ENCODE peak calls at places on chromosomes 16 and 17, in four cellular contexts. One of them, this sample, is unnamed.

GRCh38 chr17:39841202-39841601 is 22.9 kb downstream of the IKZF3 start:
- DNase-seq in GM23248: no peak
- DNase-seq in trophoblast cell: no peak
- DNase-seq in Karpas-422: no peak
- DNase-seq in this sample: no peak

GRCh38 chr17:38508570-38508950 is 80.3 kb downstream of the ARHGAP23 start:
- DNase-seq in GM23248: no peak
- DNase-seq in trophoblast cell: no peak
- DNase-seq in Karpas-422: no peak
- DNase-seq in this sample: no peak

GRCh38 chr16:85733839-85734170 is 17.1 kb downstream of the C16orf74 start:
- DNase-seq in GM23248: no peak
- DNase-seq in trophoblast cell: peak; percentile 39
- DNase-seq in Karpas-422: no peak
- DNase-seq in this sample: no peak

GRCh38 chr17:4209611-4210010 is 54.2 kb downstream of the ANKFY1 start:
- DNase-seq in GM23248: no peak
- DNase-seq in trophoblast cell: no peak
- DNase-seq in Karpas-422: no peak
- DNase-seq in this sample: no peak

GRCh38 chr16:77298638-77299360 is 99.6 kb downstream of the SYCE1L start:
- DNase-seq in GM23248: peak; percentile 98
- DNase-seq in trophoblast cell: peak; percentile 97
- DNase-seq in Karpas-422: no peak
- DNase-seq in this sample: peak; percentile 97

GRCh38 chr17:73476890-73477350 is 165.1 kb upstream of the CDC42EP4 start:
- DNase-seq in GM23248: no peak
- DNase-seq in trophoblast cell: no peak
- DNase-seq in Karpas-422: no peak
- DNase-seq in this sample: no peak

GRCh38 chr16:3761375-3762079 is 44.2 kb upstream of the TRAP1 start:
- DNase-seq in GM23248: no peak
- DNase-seq in trophoblast cell: no peak
- DNase-seq in Karpas-422: no peak
- DNase-seq in this sample: no peak

GRCh38 chr17:17440938-17441730 is 35.7 kb upstream of the MED9 start:
- DNase-seq in GM23248: no peak
- DNase-seq in trophoblast cell: no peak
- DNase-seq in Karpas-422: peak; percentile 23
- DNase-seq in this sample: no peak

GRCh38 chr17:19414396-19415280 is 3.6 kb downstream of the RNF112 start:
- DNase-seq in GM23248: no peak
- DNase-seq in trophoblast cell: no peak
- DNase-seq in Karpas-422: no peak
- DNase-seq in this sample: no peak

GRCh38 chr16:12661656-12662172 is 142.0 kb downstream of the CPPED1 start:
- DNase-seq in GM23248: peak; percentile 44
- DNase-seq in trophoblast cell: peak; percentile 72
- DNase-seq in Karpas-422: peak; percentile 75
- DNase-seq in this sample: no peak

GRCh38 chr17:7222972-7223292 is 3.2 kb downstream of the ACADVL start:
- DNase-seq in GM23248: no peak
- DNase-seq in trophoblast cell: no peak
- DNase-seq in Karpas-422: no peak
- DNase-seq in this sample: no peak

GRCh38 chr17:68184816-68185436 is 62.9 kb upstream of the AMZ2 start:
- DNase-seq in GM23248: no peak
- DNase-seq in trophoblast cell: no peak
- DNase-seq in Karpas-422: no peak
- DNase-seq in this sample: no peak

GRCh38 chr16:77618011-77618410 is 104.3 kb upstream of the NUDT7 start:
- DNase-seq in GM23248: no peak
- DNase-seq in trophoblast cell: no peak
- DNase-seq in Karpas-422: no peak
- DNase-seq in this sample: peak; percentile 14

GRCh38 chr17:40176409-40177110 is 710 bp upstream of the RAPGEFL1 start:
- DNase-seq in GM23248: no peak
- DNase-seq in trophoblast cell: no peak
- DNase-seq in Karpas-422: no peak
- DNase-seq in this sample: no peak

GRCh38 chr17:3475812-3476686 is at the start of gene ASPA:
- DNase-seq in GM23248: peak; percentile 47
- DNase-seq in trophoblast cell: no peak
- DNase-seq in Karpas-422: no peak
- DNase-seq in this sample: no peak

GRCh38 chr16:66462912-66463311 is 35.8 kb downstream of the BEAN1 start:
- DNase-seq in GM23248: no peak
- DNase-seq in trophoblast cell: no peak
- DNase-seq in Karpas-422: no peak
- DNase-seq in this sample: peak; percentile 62

GRCh38 chr17:55859518-55859917 is 108.7 kb downstream of the PCTP start:
- DNase-seq in GM23248: no peak
- DNase-seq in trophoblast cell: no peak
- DNase-seq in Karpas-422: no peak
- DNase-seq in this sample: no peak

GRCh38 chr17:81561494-81561885 is 9.3 kb upstream of the FAAP100 start:
- DNase-seq in GM23248: peak; percentile 79
- DNase-seq in trophoblast cell: no peak
- DNase-seq in Karpas-422: no peak
- DNase-seq in this sample: peak; percentile 48

GRCh38 chr16:46853713-46854443 is 22.9 kb upstream of the C16orf87 start:
- DNase-seq in GM23248: peak; percentile 74
- DNase-seq in trophoblast cell: peak; percentile 88
- DNase-seq in Karpas-422: peak; percentile 84
- DNase-seq in this sample: peak; percentile 32

GRCh38 chr17:7841622-7842379 is 7.8 kb downstream of the KDM6B start:
- DNase-seq in GM23248: peak; percentile 97
- DNase-seq in trophoblast cell: peak; percentile 90
- DNase-seq in Karpas-422: peak; percentile 98
- DNase-seq in this sample: peak; percentile 83

GRCh38 chr16:72878301-72879269 is 169.3 kb downstream of the ZFHX3 start:
- DNase-seq in GM23248: peak; percentile 8
- DNase-seq in trophoblast cell: peak; percentile 98
- DNase-seq in Karpas-422: no peak
- DNase-seq in this sample: peak; percentile 80

GRCh38 chr16:70743791-70744190 is 57.2 kb downstream of the VAC14 start:
- DNase-seq in GM23248: no peak
- DNase-seq in trophoblast cell: no peak
- DNase-seq in Karpas-422: no peak
- DNase-seq in this sample: no peak

GRCh38 chr16:83011101-83011720 is 384.4 kb downstream of the CDH13 start:
- DNase-seq in GM23248: no peak
- DNase-seq in trophoblast cell: no peak
- DNase-seq in Karpas-422: peak; percentile 91
- DNase-seq in this sample: no peak

GRCh38 chr16:87190288-87191240 is 126.6 kb downstream of the C16orf95 start:
- DNase-seq in GM23248: no peak
- DNase-seq in trophoblast cell: no peak
- DNase-seq in Karpas-422: no peak
- DNase-seq in this sample: peak; percentile 54

GRCh38 chr16:67857547-67858233 is 10.2 kb upstream of the CENPT start:
- DNase-seq in GM23248: peak; percentile 99
- DNase-seq in trophoblast cell: peak; percentile 99
- DNase-seq in Karpas-422: no peak
- DNase-seq in this sample: peak; percentile 88

GRCh38 chr16:76441391-76441790 is 164.2 kb downstream of the CNTNAP4 start:
- DNase-seq in GM23248: no peak
- DNase-seq in trophoblast cell: no peak
- DNase-seq in Karpas-422: no peak
- DNase-seq in this sample: no peak

GRCh38 chr17:69967910-69968411 is 107.1 kb upstream of the KCNJ16 start:
- DNase-seq in GM23248: peak; percentile 91
- DNase-seq in trophoblast cell: no peak
- DNase-seq in Karpas-422: no peak
- DNase-seq in this sample: peak; percentile 100

DNA sequence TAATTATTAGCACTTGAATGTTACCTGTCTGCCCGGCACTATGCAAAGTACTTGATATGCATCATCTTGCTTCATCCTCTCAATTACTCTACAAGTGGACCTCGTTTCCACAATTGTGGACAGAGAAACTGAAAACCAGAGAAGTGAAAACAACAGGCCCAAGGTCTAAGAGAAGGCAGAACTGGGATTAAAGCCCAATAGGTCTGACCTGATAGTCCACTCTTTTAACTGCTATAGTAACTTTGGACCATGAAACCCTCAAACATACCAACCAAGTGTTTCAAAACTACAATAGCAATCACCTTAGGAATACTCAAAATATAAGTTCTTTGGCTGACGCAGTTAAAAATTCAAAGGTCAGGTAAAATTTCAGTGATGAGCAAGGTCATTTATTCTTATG is 7.3 kb downstream of the STAT3 start:
- DNase-seq in GM23248: no peak
- DNase-seq in trophoblast cell: no peak
- DNase-seq in Karpas-422: no peak
- DNase-seq in this sample: no peak
- H3K4me1 ChIP-seq in GM23248: peaks cover 18% of the 10 kb centered on the region
- H3K4me1 ChIP-seq in trophoblast cell: no peaks in the 10 kb centered on the region
- H3K4me1 ChIP-seq in Karpas-422: peaks cover 32% of the 10 kb centered on the region
- H3K4me1 ChIP-seq in this sample: peaks cover 10% of the 10 kb centered on the region

GRCh38 chr17:50640701-50641338 is 6.1 kb downstream of the ABCC3 start:
- DNase-seq in GM23248: peak; percentile 53
- DNase-seq in trophoblast cell: peak; percentile 94
- DNase-seq in Karpas-422: no peak
- DNase-seq in this sample: no peak
- H2AFZ ChIP-seq in GM23248: no peak overlapping the region
- H2AFZ ChIP-seq in trophoblast cell: no peak overlapping the region
- H2AFZ ChIP-seq in Karpas-422: no peak overlapping the region
- H2AFZ ChIP-seq in this sample: peak overlapping the region; percentile 20

DNA sequence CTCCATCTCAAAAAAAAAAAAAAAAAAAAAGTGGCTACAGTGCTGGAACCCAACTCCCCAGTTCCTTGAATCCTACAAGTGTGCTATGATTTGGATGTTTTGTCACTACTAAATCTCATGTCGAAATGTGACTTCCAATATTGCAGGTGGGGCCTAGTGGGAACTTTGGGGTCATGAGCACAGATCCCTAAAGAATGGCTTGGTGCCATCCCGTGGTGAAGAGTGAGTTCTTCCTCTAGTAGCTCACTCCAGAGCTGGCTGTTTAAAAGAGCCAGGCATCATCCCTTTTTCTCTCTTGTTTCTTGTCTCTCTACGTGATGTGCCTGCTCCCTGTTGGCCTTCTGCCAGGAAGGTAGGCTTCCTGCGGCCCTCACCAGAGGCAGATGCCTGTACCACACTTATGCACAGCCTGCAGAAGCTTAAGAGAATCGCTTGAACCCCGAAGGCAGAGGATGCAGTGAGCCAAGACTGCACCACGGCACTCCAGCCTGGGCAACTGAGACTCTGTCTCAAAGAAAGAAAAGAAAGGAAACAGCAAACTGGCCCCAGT is 3.0 kb downstream of the MT1E start:
- DNase-seq in GM23248: peak; percentile 37
- DNase-seq in trophoblast cell: no peak
- DNase-seq in Karpas-422: no peak
- DNase-seq in this sample: no peak
- H3K4me1 ChIP-seq in GM23248: peaks cover 4% of the 10 kb centered on the region
- H3K4me1 ChIP-seq in trophoblast cell: peaks cover 12% of the 10 kb centered on the region
- H3K4me1 ChIP-seq in Karpas-422: peaks cover 19% of the 10 kb centered on the region
- H3K4me1 ChIP-seq in this sample: peaks cover 31% of the 10 kb centered on the region

GRCh38 chr17:62732125-62732524 is 76.0 kb downstream of the MARCHF10 start:
- DNase-seq in GM23248: no peak
- DNase-seq in trophoblast cell: no peak
- DNase-seq in Karpas-422: no peak
- DNase-seq in this sample: no peak
- H2AFZ ChIP-seq in GM23248: no peak overlapping the region
- H2AFZ ChIP-seq in trophoblast cell: no peak overlapping the region
- H2AFZ ChIP-seq in Karpas-422: no peak overlapping the region
- H2AFZ ChIP-seq in this sample: no peak overlapping the region